ENCODE peak calls at places on chromosomes 4 and X, in seven cellular contexts. K is CD4-positive, alpha-beta memory T cell; T is SK-N-SH; J is RCC 7860; C is ovary; M is nephron progenitor cell; N is stimulated activated CD8-positive, alpha-beta memory T cell treated with anti-CD3 and anti-CD28 coated beads, Interleukin-7, amount 100 ng/mL, for 24 hours. H is an unnamed sample.
A peak's percentile ranks its signal among the peaks of the same experiment; 100 is the strongest.

GRCh38 chrX:119682019-119682989 is 10.7 kb downstream of the SEPTIN6 start:
- DNase-seq in K (peak; percentile 77), T (no peak), J (no peak), C (no peak), M (no peak), N (no peak), H (peak; percentile 59)

GRCh38 chrX:21717802-21718201 is 40.1 kb downstream of the SMPX start:
- DNase-seq in K (no peak), T (no peak), J (no peak), C (no peak), M (no peak), N (no peak), H (no peak)

GRCh38 chrX:24651783-24652182 is 4.6 kb upstream of the PCYT1B start:
- DNase-seq in K (no peak), T (no peak), J (no peak), C (no peak), M (no peak), N (no peak), H (no peak)

GRCh38 chr4:158624889-158625478 is 46.7 kb downstream of the C4orf46 start:
- DNase-seq in K (peak; percentile 6), T (peak; percentile 32), J (peak; percentile 9), C (no peak), M (no peak), N (no peak), H (peak; percentile 3)

GRCh38 chr4:81882222-81882621 is 410.5 kb upstream of the RASGEF1B start:
- DNase-seq in K (no peak), T (no peak), J (no peak), C (no peak), M (no peak), N (no peak), H (no peak)

GRCh38 chr4:146255874-146256273 is 41.5 kb downstream of the REELD1 start:
- DNase-seq in K (no peak), T (no peak), J (peak; percentile 86), C (no peak), M (no peak), N (no peak), H (no peak)

GRCh38 chr4:54942735-54943134 is 182.7 kb downstream of the KDR start:
- DNase-seq in K (peak; percentile 70), T (no peak), J (no peak), C (no peak), M (no peak), N (no peak), H (peak; percentile 55)

GRCh38 chrX:74546984-74547383 is 67.4 kb downstream of the RLIM start:
- DNase-seq in K (no peak), T (no peak), J (no peak), C (no peak), M (no peak), N (no peak), H (no peak)

GRCh38 chr4:105520819-105521790 is 31.3 kb upstream of the ARHGEF38 start:
- DNase-seq in K (peak; percentile 6), T (peak; percentile 69), J (peak; percentile 30), C (no peak), M (peak; percentile 37), N (no peak), H (peak; percentile 17)

GRCh38 chrX:119549327-119550016 is 15.7 kb downstream of the STEEP1 start:
- DNase-seq in K (no peak), T (no peak), J (no peak), C (no peak), M (no peak), N (no peak), H (peak; percentile 12)

GRCh38 chr4:30396772-30397475 is 323.2 kb upstream of the PCDH7 start:
- DNase-seq in K (no peak), T (no peak), J (no peak), C (no peak), M (no peak), N (no peak), H (no peak)

GRCh38 chr4:188532751-188533150 is 393.5 kb downstream of the TRIML1 start:
- DNase-seq in K (no peak), T (no peak), J (no peak), C (no peak), M (no peak), N (no peak), H (no peak)

GRCh38 chrX:45740291-45740690 is 539.6 kb upstream of the DIPK2B start:
- DNase-seq in K (no peak), T (no peak), J (no peak), C (no peak), M (no peak), N (no peak), H (no peak)

GRCh38 chrX:71911023-71911730 is 532 bp downstream of the NHSL2 start:
- DNase-seq in K (peak; percentile 29), T (peak; percentile 53), J (no peak), C (peak; percentile 22), M (peak; percentile 67), N (peak; percentile 1), H (no peak)

GRCh38 chrX:65883556-65883955 is 156.3 kb downstream of the VSIG4 start:
- DNase-seq in K (no peak), T (no peak), J (no peak), C (no peak), M (no peak), N (no peak), H (no peak)

GRCh38 chrX:129980540-129981206 is 1.8 kb upstream of the BCORL1 start:
- DNase-seq in K (no peak), T (peak; percentile 82), J (no peak), C (peak; percentile 68), M (peak; percentile 73), N (no peak), H (no peak)

GRCh38 chr4:113080624-113081023 is 31.2 kb downstream of the ANK2 start:
- DNase-seq in K (no peak), T (no peak), J (no peak), C (no peak), M (no peak), N (no peak), H (no peak)

GRCh38 chr4:185936650-185937376 is 124.8 kb upstream of the SORBS2 start:
- DNase-seq in K (no peak), T (no peak), J (no peak), C (no peak), M (no peak), N (no peak), H (no peak)

GRCh38 chrX:83916525-83916924 is 55.6 kb downstream of the CYLC1 start:
- DNase-seq in K (peak; percentile 1), T (peak; percentile 22), J (no peak), C (no peak), M (peak; percentile 21), N (no peak), H (no peak)

GRCh38 chr4:99946346-99947189 is at the start of gene DNAJB14:
- DNase-seq in K (peak; percentile 86), T (peak; percentile 90), J (peak; percentile 50), C (peak; percentile 61), M (peak; percentile 81), N (peak; percentile 55), H (peak; percentile 83)

GRCh38 chr4:124203613-124204284 is 508.8 kb downstream of the ANKRD50 start:
- DNase-seq in K (no peak), T (no peak), J (no peak), C (no peak), M (no peak), N (no peak), H (no peak)

GRCh38 chr4:137076908-137077307 is 455.4 kb downstream of the PCDH18 start:
- DNase-seq in K (no peak), T (no peak), J (no peak), C (no peak), M (no peak), N (no peak), H (no peak)